ENCODE peak calls at places on chromosomes 6 and 20, in four cellular contexts. Z is HepG2, A is K562, N is GM12878. Q is an unnamed sample.
A peak's percentile ranks its signal among the peaks of the same experiment; 100 is the strongest.

GRCh38 chr20:24953621-24954133 is 4.6 kb downstream of the CST7 start:
- DNase-seq in Z (no peak), A (no peak), N (no peak), Q (no peak)

GRCh38 chr6:156741287-156742073 is 35.7 kb upstream of the ARID1B start:
- DNase-seq in Z (no peak), A (no peak), N (no peak), Q (no peak)

GRCh38 chr6:119308994-119309657 is 40.4 kb downstream of the MAN1A1 start:
- DNase-seq in Z (peak; percentile 51), A (no peak), N (no peak), Q (no peak)

GRCh38 chr6:144886682-144887081 is 601.5 kb downstream of the UTRN start:
- DNase-seq in Z (no peak), A (peak; percentile 65), N (no peak), Q (no peak)

GRCh38 chr6:136641873-136642465 is 91.7 kb upstream of the MAP7 start:
- DNase-seq in Z (no peak), A (no peak), N (no peak), Q (no peak)

GRCh38 chr20:62410742-62411478 is 3.8 kb upstream of the CABLES2 start:
- DNase-seq in Z (no peak), A (no peak), N (no peak), Q (no peak)

GRCh38 chr6:73264446-73264845 is 1.4 kb upstream of the KHDC1 start:
- DNase-seq in Z (no peak), A (no peak), N (no peak), Q (no peak)

GRCh38 chr6:158032354-158032733 is 50.7 kb downstream of the SYNJ2 start:
- DNase-seq in Z (no peak), A (no peak), N (no peak), Q (no peak)

GRCh38 chr6:122651604-122652003 is 41.4 kb downstream of the PKIB start:
- DNase-seq in Z (no peak), A (no peak), N (no peak), Q (no peak)

GRCh38 chr20:34364013-34364382 is 925 bp downstream of the ITCH start:
- DNase-seq in Z (no peak), A (no peak), N (no peak), Q (no peak)

GRCh38 chr20:1555952-1556351 is 1.6 kb downstream of the SIRPD start:
- DNase-seq in Z (no peak), A (no peak), N (no peak), Q (no peak)

GRCh38 chr6:33860706-33861474 is 57.1 kb upstream of the MLN start:
- DNase-seq in Z (no peak), A (no peak), N (no peak), Q (no peak)

GRCh38 chr6:5398530-5398929 is 137.2 kb downstream of the FARS2 start:
- DNase-seq in Z (peak; percentile 35), A (peak; percentile 32), N (no peak), Q (peak; percentile 14)

GRCh38 chr6:20997143-20997792 is 463.0 kb downstream of the CDKAL1 start:
- DNase-seq in Z (no peak), A (no peak), N (no peak), Q (no peak)

GRCh38 chr20:44910690-44911262 is 916 bp downstream of the PABPC1L start:
- DNase-seq in Z (peak; percentile 41), A (peak; percentile 31), N (no peak), Q (no peak)

GRCh38 chr6:71187136-71187535 is 101.5 kb upstream of the OGFRL1 start:
- DNase-seq in Z (no peak), A (no peak), N (no peak), Q (no peak)

GRCh38 chr20:44967207-44967807 is 995 bp downstream of the STK4 start:
- DNase-seq in Z (peak; percentile 49), A (no peak), N (no peak), Q (no peak)

GRCh38 chr6:160137130-160137988 is 15.7 kb downstream of the SLC22A1 start:
- DNase-seq in Z (peak; percentile 80), A (no peak), N (no peak), Q (no peak)

GRCh38 chr20:17832236-17832635 is 132.5 kb downstream of the BANF2 start:
- DNase-seq in Z (no peak), A (no peak), N (no peak), Q (no peak)

GRCh38 chr20:17226410-17227198 is at the start of gene PCSK2:
- DNase-seq in Z (no peak), A (peak; percentile 66), N (no peak), Q (peak; percentile 71)

GRCh38 chr6:110549277-110549676 is 72.9 kb upstream of the SLC22A16 start:
- DNase-seq in Z (no peak), A (peak; percentile 57), N (no peak), Q (no peak)

GRCh38 chr6:90217621-90218496 is 78.8 kb downstream of the BACH2 start:
- DNase-seq in Z (peak; percentile 62), A (no peak), N (no peak), Q (peak; percentile 16)

GRCh38 chr6:51968265-51968664 is 119.1 kb downstream of the PKHD1 start:
- DNase-seq in Z (no peak), A (no peak), N (no peak), Q (no peak)

GRCh38 chr6:89082439-89082838 is 1.9 kb downstream of the PNRC1 start:
- DNase-seq in Z (no peak), A (no peak), N (no peak), Q (no peak)

GRCh38 chr6:28648035-28648877 is 122.6 kb downstream of the GPX5 start:
- DNase-seq in Z (peak; percentile 81), A (peak; percentile 36), N (peak; percentile 77), Q (peak; percentile 66)

DNA sequence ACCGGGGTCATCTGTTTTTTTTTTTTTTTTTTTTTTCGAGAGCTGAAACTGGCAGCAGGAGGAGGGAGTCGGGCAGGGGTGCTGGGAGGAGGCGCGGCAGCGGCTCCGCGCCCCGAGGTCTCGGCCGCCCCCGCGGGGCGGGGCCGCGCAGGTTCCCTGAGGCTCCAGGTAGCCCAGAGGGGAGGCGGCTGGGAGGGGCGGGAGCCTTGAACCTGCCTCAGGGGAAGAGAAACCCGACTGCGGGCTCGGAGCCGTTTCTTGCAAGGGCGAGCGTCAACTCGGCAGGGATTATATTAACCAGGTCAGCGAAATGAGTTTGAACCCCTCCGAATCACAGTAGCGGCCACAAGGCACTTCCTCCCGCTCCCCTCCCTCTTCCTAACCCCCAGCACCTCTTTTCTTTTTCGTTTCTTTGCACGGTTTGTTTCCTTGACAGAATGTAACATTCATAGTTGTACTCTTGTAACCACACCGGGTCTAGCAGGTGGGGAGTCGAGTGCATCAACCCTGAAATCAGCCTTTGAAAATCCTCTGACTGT is 2.0 kb downstream of the MYB start:
- DNase-seq in Z (no peak), A (peak; percentile 79), N (no peak), Q (peak; percentile 18)
- TF ChIP-seq TARDBP in Z (no peak), A (no peak), N (no peak), Q (no peak)

DNA sequence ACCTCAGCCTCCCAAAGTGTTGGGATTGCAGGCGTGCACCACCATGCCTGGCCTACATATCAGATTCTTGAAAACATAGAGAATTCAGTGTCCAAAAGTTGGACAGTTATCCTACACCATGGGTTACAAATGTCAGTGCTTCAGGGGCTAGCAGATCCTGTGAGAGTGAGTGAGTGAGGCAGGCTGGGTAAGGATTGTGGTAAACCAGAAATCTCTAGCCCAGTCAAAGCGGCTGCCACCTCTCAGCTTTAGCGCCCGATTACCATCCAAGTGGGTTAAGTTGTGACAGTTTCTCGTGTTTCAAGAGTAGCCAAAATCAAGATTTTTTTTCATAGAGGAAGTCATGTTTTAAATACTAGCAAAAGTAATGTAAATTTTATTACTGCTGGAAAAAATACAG is 21.9 kb upstream of the CSE1L start:
- DNase-seq in Z (no peak), A (no peak), N (no peak), Q (no peak)
- TF ChIP-seq TARDBP in Z (no peak), A (no peak), N (no peak), Q (no peak)

DNA sequence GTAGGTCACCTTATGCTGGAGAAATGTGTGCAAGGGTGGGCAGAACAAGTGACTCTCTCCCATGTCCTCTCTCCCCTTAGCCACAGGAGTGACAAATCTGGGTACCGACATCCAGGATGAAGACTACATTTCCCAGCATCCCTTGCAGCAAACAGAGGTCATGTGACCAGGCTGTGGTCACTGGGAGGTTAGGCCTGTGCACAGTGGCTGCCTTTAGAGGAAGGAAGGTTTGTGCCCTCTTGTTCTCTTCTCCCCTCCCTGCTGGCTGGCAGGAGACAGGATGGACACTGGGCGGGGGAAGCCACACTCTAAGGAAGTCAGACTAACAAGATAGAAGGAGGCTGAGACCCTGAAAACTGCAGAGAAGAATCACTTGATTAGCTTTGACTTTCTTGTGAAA is 360.2 kb downstream of the PREX1 start:
- DNase-seq in Z (no peak), A (peak; percentile 54), N (no peak), Q (no peak)
- TF ChIP-seq TARDBP in Z (no peak), A (no peak), N (no peak), Q (no peak)

DNA sequence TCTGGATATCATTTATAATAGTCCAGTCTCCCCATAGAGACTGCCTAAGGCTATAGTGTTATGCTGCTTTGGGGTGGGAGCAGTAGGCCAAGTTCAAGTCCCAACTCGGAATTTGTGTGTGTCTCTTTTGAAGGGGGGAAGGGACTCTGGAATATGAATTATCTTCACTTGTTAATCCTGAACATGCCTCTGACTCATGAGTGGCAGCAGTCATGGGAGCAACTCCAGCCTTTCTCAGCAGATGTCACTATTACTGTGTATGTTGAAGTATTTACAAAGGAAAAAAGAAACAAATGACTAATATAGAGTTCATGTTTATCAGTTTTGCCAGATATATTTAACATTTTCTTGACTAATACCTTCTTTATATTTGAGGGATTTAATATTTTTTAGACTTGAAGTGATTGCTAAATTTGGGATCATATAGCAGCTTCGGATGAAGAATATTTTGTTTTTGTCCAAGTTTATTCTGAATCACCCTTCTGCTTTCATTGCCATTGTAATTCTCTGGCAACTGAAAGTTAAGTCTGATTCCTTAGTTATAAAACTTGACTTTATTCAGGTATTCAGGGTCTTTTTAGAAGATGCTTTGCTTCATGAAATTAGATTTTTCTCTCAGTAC is 23.4 kb downstream of the FAM217A start:
- DNase-seq in Z (peak; percentile 68), A (peak; percentile 37), N (no peak), Q (peak; percentile 22)
- TF ChIP-seq TARDBP in Z (no peak), A (no peak), N (no peak), Q (no peak)

GRCh38 chr6:169131356-169131755 is 122.3 kb downstream of the THBS2 start:
- DNase-seq in Z (no peak), A (no peak), N (no peak), Q (no peak)
- TF ChIP-seq TARDBP in Z (no peak), A (no peak), N (no peak), Q (no peak)

GRCh38 chr20:31894980-31895675 is 24.7 kb downstream of the TTLL9 start:
- DNase-seq in Z (peak; percentile 73), A (no peak), N (peak; percentile 75), Q (peak; percentile 75)
- TF ChIP-seq TARDBP in Z (no peak), A (no peak), N (no peak), Q (no peak)

GRCh38 chr6:14270925-14271791 is 153.6 kb downstream of the CD83 start:
- DNase-seq in Z (no peak), A (peak; percentile 53), N (no peak), Q (no peak)
- TF ChIP-seq TARDBP in Z (no peak), A (no peak), N (no peak), Q (no peak)

GRCh38 chr6:40195751-40196518 is 261.7 kb upstream of the MOCS1 start:
- DNase-seq in Z (no peak), A (no peak), N (no peak), Q (no peak)
- TF ChIP-seq TARDBP in Z (no peak), A (no peak), N (no peak), Q (no peak)

Q was measured in HEK293T.